ENCODE peak calls at places on chromosomes 13 and 19, in four cellular contexts. P is CD8-positive, alpha-beta memory T cell; L is heart right ventricle; C is mesendoderm. E is an unnamed sample. For H3K27me3, the result is how much of the 10 kb centered on the place peaks cover.

GRCh38 chr19:40612831-40613668 is 11.9 kb downstream of the LTBP4 start:
- DNase-seq in P (peak), L (no peak), C (peak), E (no peak)

GRCh38 chr13:49625392-49626137 is 2.7 kb upstream of the ARL11 start:
- DNase-seq in L (peak), P (no peak), C (no peak), E (no peak)

GRCh38 chr19:55406869-55407624 is 541 bp downstream of the UBE2S start:
- DNase-seq in C (no peak), P (no peak), L (no peak), E (no peak)

GRCh38 chr13:75299206-75299605 is 182.8 kb downstream of the TBC1D4 start:
- DNase-seq in P (no peak), C (peak), L (no peak), E (no peak)

GRCh38 chr13:49958321-49958720 is 22.2 kb upstream of the SPRYD7 start:
- DNase-seq in P (no peak), L (no peak), C (no peak), E (no peak)

GRCh38 chr19:383922-384800 is 24.8 kb downstream of the C2CD4C start:
- DNase-seq in C (peak), P (no peak), L (no peak), E (no peak)

GRCh38 chr13:109113427-109113826 is 484.0 kb downstream of the MYO16 start:
- DNase-seq in L (no peak), P (no peak), C (no peak), E (no peak)

GRCh38 chr13:73870970-73871935 is 263.0 kb downstream of the KLF12 start:
- DNase-seq in P (no peak), L (peak), C (peak), E (no peak)

GRCh38 chr19:33606556-33606955 is 15.2 kb upstream of the CHST8 start:
- DNase-seq in C (no peak), P (no peak), L (no peak), E (no peak)

GRCh38 chr13:101512650-101513049 is 60.2 kb downstream of the ITGBL1 start:
- DNase-seq in C (no peak), P (no peak), L (no peak), E (no peak)

GRCh38 chr13:45592758-45593157 is 22.8 kb downstream of the ERICH6B start:
- DNase-seq in P (no peak), C (no peak), L (no peak), E (no peak)

GRCh38 chr13:45601680-45602079 is 13.9 kb downstream of the ERICH6B start:
- DNase-seq in C (no peak), P (no peak), L (no peak), E (no peak)

GRCh38 chr13:45595968-45596367 is 19.6 kb downstream of the ERICH6B start:
- DNase-seq in L (no peak), P (no peak), C (peak), E (no peak)

GRCh38 chr13:45598597-45598996 is 16.9 kb downstream of the ERICH6B start:
- DNase-seq in L (no peak), P (no peak), C (no peak), E (no peak)

DNA sequence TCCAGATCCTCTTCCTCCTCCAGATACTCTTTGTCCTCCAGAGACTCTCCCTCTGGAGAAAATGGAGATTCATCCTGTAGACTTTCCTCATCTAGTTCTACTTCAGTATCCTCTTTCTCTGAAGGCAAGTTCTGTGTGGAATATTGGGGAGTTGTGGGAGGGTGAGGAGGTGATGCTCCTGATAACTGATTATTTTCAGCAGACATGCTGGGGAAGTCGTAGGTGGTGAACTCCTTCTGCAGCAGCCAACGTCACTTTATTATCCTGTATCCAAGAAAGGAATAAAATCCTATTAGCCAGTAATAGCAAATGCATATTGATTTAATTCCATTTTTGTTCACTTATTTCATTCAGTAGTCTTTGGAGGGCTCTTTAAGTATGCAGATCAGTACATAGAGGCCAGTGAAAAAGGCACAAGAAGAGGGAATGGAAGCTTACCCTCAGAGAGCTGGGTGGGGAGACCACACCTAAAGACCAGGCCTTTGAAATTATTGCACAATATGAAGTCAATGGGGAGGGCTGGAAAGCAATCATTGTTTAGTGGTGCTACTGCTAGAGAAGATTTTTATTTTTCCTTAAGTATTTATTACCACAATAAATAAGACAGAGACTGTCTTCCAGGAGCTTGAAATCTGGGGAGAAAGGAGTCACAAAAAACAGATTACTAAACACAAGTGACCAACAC is 18.6 kb downstream of the ERICH6B start:
- DNase-seq in L (no peak), C (no peak), P (no peak), E (no peak)
- H3K27me3 ChIP-seq in L (under half), C (under half), P (under half), E (under half)

GRCh38 chr19:5785423-5785822 is 877 bp upstream of the PRR22 start:
- DNase-seq in P (no peak), L (no peak), C (no peak), E (no peak)
- H3K27me3 ChIP-seq in P (under half), L (under half), C (under half), E (under half)

GRCh38 chr19:7865262-7865911 is 8.8 kb downstream of the PRR36 start:
- DNase-seq in P (no peak), L (no peak), C (no peak), E (no peak)
- H3K27me3 ChIP-seq in P (under half), L (under half), C (under half), E (under half)

GRCh38 chr13:111117961-111118360 is 2.9 kb downstream of the ARHGEF7 start:
- DNase-seq in L (no peak), C (no peak), P (no peak), E (no peak)
- H3K27me3 ChIP-seq in L (under half), C (under half), P (under half), E (under half)

GRCh38 chr19:2488405-2488941 is 12.5 kb downstream of the GADD45B start:
- DNase-seq in C (no peak), L (no peak), P (no peak), E (no peak)
- H3K27me3 ChIP-seq in C (under half), L (under half), P (under half), E (under half)

DNA sequence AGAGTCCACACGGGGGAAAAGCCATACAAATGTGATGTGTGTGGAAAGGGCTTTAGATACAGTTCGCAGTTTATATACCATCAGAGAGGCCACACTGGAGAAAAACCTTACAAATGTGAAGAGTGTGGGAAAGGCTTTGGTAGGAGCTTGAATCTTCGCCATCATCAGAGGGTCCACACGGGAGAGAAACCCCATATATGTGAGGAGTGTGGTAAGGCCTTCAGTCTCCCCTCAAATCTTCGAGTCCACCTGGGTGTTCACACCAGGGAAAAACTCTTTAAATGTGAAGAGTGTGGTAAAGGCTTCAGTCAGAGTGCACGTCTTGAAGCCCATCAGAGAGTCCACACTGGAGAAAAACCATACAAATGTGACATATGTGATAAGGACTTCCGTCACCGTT is 23.3 kb upstream of the ZNF233 start:
- DNase-seq in P (no peak), C (no peak), L (no peak), E (no peak)
- H3K27me3 ChIP-seq in P (under half), C (under half), L (under half), E (under half)

GRCh38 chr19:29665826-29666633 is 769 bp downstream of the PLEKHF1 start:
- DNase-seq in P (no peak), L (peak), C (peak), E (no peak)
- H3K27me3 ChIP-seq in P (under half), L (under half), C (under half), E (under half)

GRCh38 chr13:43785166-43785680 is 1.5 kb downstream of the ENOX1 start:
- DNase-seq in P (no peak), L (no peak), C (peak), E (no peak)
- H3K27me3 ChIP-seq in P (under half), L (under half), C (under half), E (under half)

GRCh38 chr13:53198699-53199098 is 170.1 kb downstream of the OLFM4 start:
- DNase-seq in P (no peak), L (no peak), C (no peak), E (no peak)

GRCh38 chr13:53200498-53201453 is 172.2 kb downstream of the OLFM4 start:
- DNase-seq in C (peak), L (peak), P (no peak), E (no peak)

GRCh38 chr13:53200075-53200474 is 171.5 kb downstream of the OLFM4 start:
- DNase-seq in L (no peak), C (no peak), P (no peak), E (no peak)

GRCh38 chr13:53204598-53204997 is 176.0 kb downstream of the OLFM4 start:
- DNase-seq in L (no peak), C (no peak), P (no peak), E (no peak)

GRCh38 chr13:53201454-53202225 is 173.0 kb downstream of the OLFM4 start:
- DNase-seq in L (no peak), C (peak), P (no peak), E (no peak)
- H3K27me3 ChIP-seq in L (under half), C (under half), P (under half), E (under half)